ENCODE peak calls at places on chromosome 9, in nine cellular contexts. M is H54, O is H1, G is heart left ventricle, X is Peyer's patch, E is gastrocnemius medialis, P is GM12892, B is HCT116, R is stomach. L is an unnamed sample.
A peak's percentile ranks its signal among the peaks of the same experiment; 100 is the strongest.

GRCh38 chr9:92328225-92328624 is 2.5 kb downstream of the CENPP start:
- DNase-seq in M (peak; percentile 17), O (no peak), G (no peak), X (no peak), E (no peak), P (no peak), B (peak; percentile 42), R (no peak), L (peak; percentile 30)

GRCh38 chr9:16484744-16485143 is 385.7 kb downstream of the BNC2 start:
- DNase-seq in M (no peak), O (no peak), G (no peak), X (no peak), E (no peak), P (no peak), B (no peak), R (no peak), L (no peak)

GRCh38 chr9:36029765-36030528 is 6.8 kb upstream of the RECK start:
- DNase-seq in M (no peak), O (no peak), G (no peak), X (no peak), E (no peak), P (no peak), B (no peak), R (no peak), L (no peak)

GRCh38 chr9:69542048-69542447 is 130.1 kb downstream of the APBA1 start:
- DNase-seq in M (no peak), O (no peak), G (no peak), X (no peak), E (no peak), P (no peak), B (no peak), R (no peak), L (no peak)

GRCh38 chr9:131402738-131403492 is 9.0 kb downstream of the PRRC2B start:
- DNase-seq in M (no peak), O (no peak), G (peak; percentile 87), X (peak; percentile 41), E (peak; percentile 84), P (no peak), B (no peak), R (peak; percentile 86), L (no peak)

GRCh38 chr9:123749580-123750202 is 180.2 kb downstream of the DENND1A start:
- DNase-seq in M (no peak), O (peak; percentile 35), G (no peak), X (peak; percentile 19), E (no peak), P (peak; percentile 14), B (no peak), R (no peak), L (no peak)

GRCh38 chr9:117413346-117414219 is 1.3 kb downstream of the ASTN2 start:
- DNase-seq in M (no peak), O (peak; percentile 74), G (no peak), X (no peak), E (no peak), P (peak; percentile 17), B (no peak), R (no peak), L (no peak)

GRCh38 chr9:126702501-126703329 is 89.0 kb downstream of the LMX1B start:
- DNase-seq in M (no peak), O (peak; percentile 96), G (no peak), X (no peak), E (no peak), P (no peak), B (no peak), R (no peak), L (no peak)

GRCh38 chr9:19441730-19442129 is 32.9 kb downstream of the ACER2 start:
- DNase-seq in M (no peak), O (no peak), G (no peak), X (no peak), E (no peak), P (no peak), B (no peak), R (no peak), L (no peak)

GRCh38 chr9:34644766-34645314 is 1.6 kb upstream of the GALT start:
- DNase-seq in M (no peak), O (no peak), G (no peak), X (no peak), E (no peak), P (no peak), B (no peak), R (no peak), L (no peak)

GRCh38 chr9:34647084-34647403 is 569 bp downstream of the GALT start:
- DNase-seq in M (no peak), O (no peak), G (no peak), X (no peak), E (no peak), P (no peak), B (no peak), R (no peak), L (no peak)

GRCh38 chr9:34647651-34648050 is 1.2 kb downstream of the GALT start:
- DNase-seq in M (no peak), O (no peak), G (no peak), X (no peak), E (no peak), P (no peak), B (no peak), R (no peak), L (peak; percentile 70)

GRCh38 chr9:34648673-34649072 is 2.2 kb downstream of the GALT start:
- DNase-seq in M (no peak), O (no peak), G (no peak), X (no peak), E (no peak), P (no peak), B (no peak), R (no peak), L (no peak)

GRCh38 chr9:34646211-34647083 is at the start of gene GALT:
- DNase-seq in M (peak; percentile 77), O (peak; percentile 96), G (peak; percentile 99), X (peak; percentile 100), E (peak; percentile 85), P (peak; percentile 94), B (peak; percentile 65), R (peak; percentile 96), L (peak; percentile 92)
- TF ChIP-seq POLR2A in M (peak; percentile 67), O (peak; percentile 69), G (no peak), X (peak; percentile 65), E (peak; percentile 30), P (peak; percentile 66), B (peak; percentile 85), R (no peak), L (peak; percentile 69)

DNA sequence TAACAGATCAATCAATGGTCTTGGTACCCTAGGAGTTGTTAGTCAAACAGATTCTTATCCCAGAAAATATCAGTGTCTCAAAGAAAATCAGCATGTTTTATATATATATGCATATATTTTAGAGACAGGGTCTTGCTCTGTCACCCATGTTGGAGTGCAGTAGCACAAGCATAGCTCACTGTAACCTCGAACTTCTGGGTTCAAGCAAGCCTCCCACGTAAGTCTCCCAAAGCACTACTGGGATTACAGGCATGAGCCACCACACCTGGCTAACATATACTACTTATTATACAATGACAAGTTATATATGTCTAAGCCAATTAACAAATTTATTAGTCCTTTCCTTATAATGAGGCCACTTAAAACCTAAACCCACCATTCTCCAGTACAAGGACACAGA is 10.4 kb downstream of the RAB14 start:
- DNase-seq in M (no peak), O (no peak), G (no peak), X (no peak), E (no peak), P (no peak), B (no peak), R (no peak), L (no peak)
- TF ChIP-seq POLR2A in M (no peak), O (no peak), G (no peak), X (no peak), E (no peak), P (no peak), B (no peak), R (no peak), L (no peak)

GRCh38 chr9:83960991-83961390 is 19.0 kb downstream of the HNRNPK start:
- DNase-seq in M (no peak), O (no peak), G (no peak), X (no peak), E (no peak), P (no peak), B (no peak), R (no peak), L (no peak)

GRCh38 chr9:83955985-83956287 is 24.1 kb downstream of the HNRNPK start:
- DNase-seq in M (no peak), O (no peak), G (no peak), X (peak; percentile 59), E (no peak), P (no peak), B (no peak), R (no peak), L (no peak)

GRCh38 chr9:83957029-83957513 is 22.9 kb downstream of the HNRNPK start:
- DNase-seq in M (no peak), O (no peak), G (no peak), X (no peak), E (no peak), P (no peak), B (no peak), R (no peak), L (no peak)

GRCh38 chr9:83959061-83959460 is 21.0 kb downstream of the HNRNPK start:
- DNase-seq in M (no peak), O (no peak), G (no peak), X (no peak), E (no peak), P (no peak), B (no peak), R (no peak), L (no peak)

GRCh38 chr9:83956288-83957028 is 23.6 kb downstream of the HNRNPK start:
- DNase-seq in M (no peak), O (no peak), G (peak; percentile 88), X (peak; percentile 66), E (peak; percentile 64), P (peak; percentile 60), B (no peak), R (peak; percentile 89), L (peak; percentile 84)
- TF ChIP-seq POLR2A in M (peak; percentile 29), O (no peak), G (no peak), X (peak; percentile 48), E (peak; percentile 12), P (peak; percentile 64), B (no peak), R (no peak), L (peak; percentile 76)

GRCh38 chr9:121599186-121599871 is 52.1 kb upstream of the DAB2IP start:
- DNase-seq in M (no peak), O (peak; percentile 90), G (peak; percentile 84), X (no peak), E (peak; percentile 83), P (no peak), B (peak; percentile 71), R (peak; percentile 92), L (no peak)
- TF ChIP-seq POLR2A in M (no peak), O (peak; percentile 42), G (peak; percentile 2), X (no peak), E (peak; percentile 92), P (no peak), B (no peak), R (no peak), L (no peak)

GRCh38 chr9:6757132-6757987 is at the start of gene KDM4C:
- DNase-seq in M (peak; percentile 72), O (peak; percentile 87), G (peak; percentile 98), X (peak; percentile 96), E (peak; percentile 90), P (peak; percentile 94), B (peak; percentile 90), R (peak; percentile 97), L (peak; percentile 97)
- TF ChIP-seq POLR2A in M (peak; percentile 58), O (peak; percentile 97), G (peak; percentile 22), X (peak; percentile 87), E (peak; percentile 88), P (peak; percentile 88), B (peak; percentile 94), R (no peak), L (peak; percentile 99)

L was measured in erythroblast.